ENCODE peak calls at places on chromosomes 3 and 15, in ten cellular contexts. S is pancreas; C is GM12878; N is upper lobe of right lung; L is upper lobe of left lung; O is psoas muscle; H is CD4-positive, alpha-beta T cell; P is A549; Q is HepG2; Y is heart left ventricle. K is an unnamed sample.

GRCh38 chr3:108877906-108878305 is 55.3 kb downstream of the TRAT1 start:
- ATAC-seq in S (no peak), C (no peak), N (no peak), L (no peak), O (no peak), H (no peak), P (no peak), Q (no peak), Y (no peak), K (no peak)

GRCh38 chr3:105347625-105348302 is 18.9 kb upstream of the ALCAM start:
- ATAC-seq in S (no peak), C (peak; percentile 76), N (no peak), L (no peak), O (no peak), H (no peak), P (no peak), Q (no peak), Y (no peak), K (no peak)

GRCh38 chr3:38985581-38985980 is 66.2 kb downstream of the SCN11A start:
- ATAC-seq in S (no peak), C (no peak), N (no peak), L (no peak), O (no peak), H (no peak), P (peak; percentile 60), Q (no peak), Y (no peak), K (no peak)

GRCh38 chr3:31639828-31640227 is 107.1 kb downstream of the STT3B start:
- ATAC-seq in S (no peak), C (no peak), N (no peak), L (no peak), O (no peak), H (no peak), P (peak; percentile 39), Q (peak; percentile 39), Y (no peak), K (no peak)

GRCh38 chr3:4738737-4739274 is 240.4 kb upstream of the BHLHE40 start:
- ATAC-seq in S (no peak), C (no peak), N (no peak), L (no peak), O (no peak), H (no peak), P (no peak), Q (no peak), Y (no peak), K (no peak)

GRCh38 chr3:132695422-132695821 is 26.8 kb downstream of the NPHP3 start:
- ATAC-seq in S (no peak), C (no peak), N (no peak), L (no peak), O (no peak), H (no peak), P (no peak), Q (no peak), Y (no peak), K (no peak)

GRCh38 chr15:98889930-98890695 is 117.5 kb downstream of the PGPEP1L start:
- ATAC-seq in S (no peak), C (no peak), N (no peak), L (no peak), O (no peak), H (no peak), P (peak; percentile 75), Q (no peak), Y (no peak), K (no peak)

GRCh38 chr3:180755553-180755952 is 76.3 kb upstream of the CCDC39 start:
- ATAC-seq in S (no peak), C (no peak), N (no peak), L (no peak), O (no peak), H (no peak), P (no peak), Q (no peak), Y (no peak), K (no peak)

DNA sequence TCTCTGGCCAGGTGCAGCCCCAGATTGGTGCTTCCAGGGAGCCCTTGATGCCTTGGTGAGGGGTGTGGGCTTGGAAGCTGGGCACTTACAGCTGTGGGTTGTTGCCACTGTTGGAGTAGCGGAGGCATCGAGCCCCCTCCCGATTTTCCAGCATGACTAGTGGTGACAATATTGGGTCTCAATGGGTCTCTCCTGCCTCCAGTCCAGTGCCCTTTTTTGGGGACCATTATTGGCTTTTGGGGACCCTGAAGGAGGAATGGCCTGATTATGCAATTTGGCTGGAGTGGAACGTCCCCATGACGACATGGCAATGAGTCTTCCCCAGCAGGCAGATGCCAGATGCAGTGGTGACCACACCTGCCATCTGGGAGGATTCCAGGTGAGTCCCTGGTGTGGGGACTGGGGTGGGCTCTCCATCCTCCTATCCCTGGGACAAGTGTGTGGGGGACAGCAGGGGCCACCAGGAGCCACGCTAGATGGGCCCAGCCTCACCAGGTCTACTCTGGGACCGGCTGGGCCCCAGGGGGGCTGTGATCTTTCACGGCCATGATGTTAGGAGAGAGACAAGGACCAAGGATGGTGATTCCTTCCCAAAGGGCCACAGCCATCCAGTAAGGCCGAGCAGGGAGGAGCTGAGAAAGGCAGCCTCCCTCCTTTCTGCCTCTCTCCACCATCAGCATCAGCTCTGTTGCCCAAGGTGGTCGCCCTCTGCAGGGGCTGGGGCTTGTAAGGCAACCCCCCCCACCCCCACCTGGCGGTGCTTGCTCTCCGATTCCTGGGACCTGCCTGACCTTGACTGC is 196.8 kb downstream of the GOLGA6L6 start:
- ATAC-seq in S (no peak), C (no peak), N (no peak), L (no peak), O (no peak), H (no peak), P (no peak), Q (no peak), Y (no peak), K (no peak)
- H3K9me3 ChIP-seq in S (no peaks in the 10 kb centered on the region), C (peaks cover 4% of the 10 kb centered on the region), N (peaks cover 7% of the 10 kb centered on the region), L (no peaks in the 10 kb centered on the region), O (no peaks in the 10 kb centered on the region), H (no peaks in the 10 kb centered on the region), P (peaks cover 78% of the 10 kb centered on the region), Q (peaks cover 61% of the 10 kb centered on the region), Y (peaks cover 21% of the 10 kb centered on the region), K (peaks cover 35% of the 10 kb centered on the region)

GRCh38 chr3:197580253-197580691 is 24.5 kb upstream of the BDH1 start:
- ATAC-seq in S (no peak), C (no peak), N (no peak), L (no peak), O (no peak), H (no peak), P (no peak), Q (no peak), Y (no peak), K (no peak)
- H3K27ac ChIP-seq in S (no peak overlapping the region), C (no peak overlapping the region), N (no peak overlapping the region), L (no peak overlapping the region), O (no peak overlapping the region), H (no peak overlapping the region), P (no peak overlapping the region), Q (no peak overlapping the region), Y (no peak overlapping the region), K (no peak overlapping the region)

GRCh38 chr3:409011-409410 is 212.4 kb downstream of the CHL1 start:
- ATAC-seq in S (no peak), C (no peak), N (no peak), L (no peak), O (no peak), H (no peak), P (no peak), Q (no peak), Y (no peak), K (no peak)
- H3K9me3 ChIP-seq in S (no peaks in the 10 kb centered on the region), C (no peaks in the 10 kb centered on the region), N (no peaks in the 10 kb centered on the region), L (no peaks in the 10 kb centered on the region), O (no peaks in the 10 kb centered on the region), H (peaks cover 6% of the 10 kb centered on the region), P (no peaks in the 10 kb centered on the region), Q (peaks cover 5% of the 10 kb centered on the region), Y (no peaks in the 10 kb centered on the region), K (no peaks in the 10 kb centered on the region)

DNA sequence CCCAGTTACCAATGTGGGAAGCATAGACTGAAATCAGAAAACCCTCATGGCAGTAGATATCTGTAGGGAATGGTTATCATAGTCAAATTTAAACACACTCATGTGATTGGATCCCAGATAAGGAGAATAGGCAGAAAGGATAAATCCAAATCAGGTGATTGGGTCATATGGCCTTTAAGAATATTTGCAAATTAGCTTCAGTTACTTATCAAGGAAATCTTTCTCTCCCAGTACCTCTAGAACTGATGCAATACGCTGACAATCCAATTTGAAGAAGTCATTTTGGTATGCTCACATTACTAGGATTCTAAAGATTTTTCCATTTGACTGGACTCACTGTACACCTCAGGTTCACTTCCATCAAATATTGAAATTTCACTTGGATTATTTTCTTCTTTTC is 87.7 kb upstream of the MNS1 start:
- ATAC-seq in S (no peak), C (no peak), N (no peak), L (no peak), O (no peak), H (no peak), P (no peak), Q (no peak), Y (no peak), K (no peak)
- H3K27ac ChIP-seq in S (no peak overlapping the region), C (no peak overlapping the region), N (no peak overlapping the region), L (no peak overlapping the region), O (no peak overlapping the region), H (no peak overlapping the region), P (no peak overlapping the region), Q (no peak overlapping the region), Y (no peak overlapping the region), K (no peak overlapping the region)

DNA sequence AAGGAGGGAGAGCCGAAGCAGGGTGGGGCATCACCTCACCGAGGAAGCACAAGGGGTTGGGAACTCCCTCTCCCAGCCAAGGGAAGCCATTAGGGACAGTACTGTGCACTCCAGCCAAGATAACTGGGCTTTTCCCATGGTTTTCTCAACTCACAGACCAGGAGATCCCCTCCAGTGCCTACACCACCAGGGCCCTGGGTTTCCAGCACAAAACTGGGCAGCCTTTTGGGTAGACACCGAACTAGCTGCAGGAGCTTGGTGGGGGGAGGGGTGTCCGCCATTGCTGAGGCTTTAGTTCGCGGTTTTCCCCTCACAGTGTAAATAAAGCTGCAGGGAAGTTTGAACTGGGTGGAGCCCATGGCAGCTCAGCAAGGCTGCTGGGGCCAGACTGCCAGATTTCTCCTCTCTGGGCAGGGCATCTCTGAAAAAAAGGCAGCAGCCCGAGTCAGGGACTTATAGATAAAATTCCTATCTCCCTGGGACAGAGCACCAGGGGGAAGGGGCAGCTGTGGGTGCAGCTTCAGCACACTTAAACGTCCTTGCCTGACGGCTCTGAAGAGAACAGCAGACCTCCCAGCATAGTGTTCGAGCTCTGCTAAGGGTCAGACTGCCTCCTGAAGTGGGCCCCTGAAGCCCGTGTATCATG is 129.5 kb upstream of the LMCD1 start:
- ATAC-seq in S (no peak), C (no peak), N (no peak), L (peak; percentile 29), O (no peak), H (no peak), P (peak; percentile 37), Q (peak; percentile 78), Y (no peak), K (no peak)
- H3K9me3 ChIP-seq in S (no peaks in the 10 kb centered on the region), C (no peaks in the 10 kb centered on the region), N (no peaks in the 10 kb centered on the region), L (no peaks in the 10 kb centered on the region), O (no peaks in the 10 kb centered on the region), H (no peaks in the 10 kb centered on the region), P (no peaks in the 10 kb centered on the region), Q (no peaks in the 10 kb centered on the region), Y (peaks cover 4% of the 10 kb centered on the region), K (peaks cover 14% of the 10 kb centered on the region)

DNA sequence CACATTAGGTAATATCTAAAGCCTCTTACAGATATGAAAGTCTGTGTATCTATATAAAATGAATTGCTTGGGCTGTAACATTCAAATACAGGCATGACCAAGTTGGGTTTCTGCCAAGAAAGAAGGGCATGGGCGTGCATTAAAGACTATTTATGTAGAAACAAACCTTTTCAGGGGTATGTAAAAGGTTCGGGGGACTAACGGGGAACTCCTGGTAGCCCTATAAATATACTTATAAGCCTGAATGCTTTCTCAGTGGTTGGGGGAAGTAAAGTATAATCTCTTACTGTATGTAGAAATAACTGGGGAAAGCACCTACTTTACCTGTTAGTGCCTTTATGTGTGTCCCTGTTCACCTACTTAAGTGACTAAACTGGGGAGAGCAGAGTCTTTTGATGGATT is 154.5 kb upstream of the TBL1XR1 start:
- ATAC-seq in S (no peak), C (peak; percentile 96), N (peak; percentile 57), L (no peak), O (no peak), H (no peak), P (no peak), Q (no peak), Y (no peak), K (no peak)
- H3K27ac ChIP-seq in S (no peak overlapping the region), C (peak overlapping the region; percentile 57), N (no peak overlapping the region), L (no peak overlapping the region), O (peak overlapping the region; percentile 81), H (no peak overlapping the region), P (no peak overlapping the region), Q (no peak overlapping the region), Y (no peak overlapping the region), K (peak overlapping the region; percentile 51)